ENCODE peak calls at places on chromosomes 1 and 21, in eight cellular contexts. One of them, this sample, is unnamed.

GRCh38 chr1:92858564-92859399 is 26.9 kb downstream of the RPL5 start:
- DNase-seq in colonic mucosa: peak
- DNase-seq in T-helper 1 cell: peak
- DNase-seq in NCI-H1092 treated with DMSO at 0.1 percent for 48 hours: peak
- DNase-seq in NCI-H1694: peak
- DNase-seq in body of pancreas: peak
- DNase-seq in RPMI7951: peak
- DNase-seq in GM04503: peak
- DNase-seq in this sample: no peak

GRCh38 chr1:109319114-109319513 is 12.3 kb upstream of the MYBPHL start:
- DNase-seq in GM04503: no peak
- DNase-seq in body of pancreas: no peak
- DNase-seq in colonic mucosa: no peak
- DNase-seq in RPMI7951: no peak
- DNase-seq in NCI-H1092 treated with DMSO at 0.1 percent for 48 hours: no peak
- DNase-seq in NCI-H1694: no peak
- DNase-seq in T-helper 1 cell: no peak
- DNase-seq in this sample: no peak

GRCh38 chr1:174954686-174955669 is 44.8 kb upstream of the CACYBP start:
- DNase-seq in NCI-H1092 treated with DMSO at 0.1 percent for 48 hours: peak
- DNase-seq in T-helper 1 cell: no peak
- DNase-seq in GM04503: no peak
- DNase-seq in colonic mucosa: no peak
- DNase-seq in NCI-H1694: peak
- DNase-seq in RPMI7951: no peak
- DNase-seq in body of pancreas: no peak
- DNase-seq in this sample: no peak

GRCh38 chr1:181554465-181554864 is 71.1 kb downstream of the CACNA1E start:
- DNase-seq in NCI-H1092 treated with DMSO at 0.1 percent for 48 hours: no peak
- DNase-seq in NCI-H1694: no peak
- DNase-seq in body of pancreas: no peak
- DNase-seq in T-helper 1 cell: no peak
- DNase-seq in GM04503: no peak
- DNase-seq in colonic mucosa: no peak
- DNase-seq in RPMI7951: no peak
- DNase-seq in this sample: no peak

GRCh38 chr1:109901508-109902145 is 9.0 kb upstream of the CSF1 start:
- DNase-seq in colonic mucosa: peak
- DNase-seq in GM04503: no peak
- DNase-seq in body of pancreas: peak
- DNase-seq in NCI-H1092 treated with DMSO at 0.1 percent for 48 hours: no peak
- DNase-seq in NCI-H1694: no peak
- DNase-seq in T-helper 1 cell: no peak
- DNase-seq in RPMI7951: peak
- DNase-seq in this sample: peak

GRCh38 chr1:14803002-14803789 is 204.7 kb downstream of the KAZN start:
- DNase-seq in T-helper 1 cell: no peak
- DNase-seq in NCI-H1092 treated with DMSO at 0.1 percent for 48 hours: no peak
- DNase-seq in body of pancreas: no peak
- DNase-seq in RPMI7951: no peak
- DNase-seq in NCI-H1694: no peak
- DNase-seq in GM04503: no peak
- DNase-seq in colonic mucosa: no peak
- DNase-seq in this sample: no peak

GRCh38 chr1:165376041-165376810 is 19.7 kb upstream of the LMX1A start:
- DNase-seq in body of pancreas: peak
- DNase-seq in T-helper 1 cell: no peak
- DNase-seq in NCI-H1694: no peak
- DNase-seq in RPMI7951: peak
- DNase-seq in NCI-H1092 treated with DMSO at 0.1 percent for 48 hours: peak
- DNase-seq in colonic mucosa: peak
- DNase-seq in GM04503: peak
- DNase-seq in this sample: peak

GRCh38 chr21:42225571-42226155 is 6.7 kb downstream of the ABCG1 start:
- DNase-seq in T-helper 1 cell: no peak
- DNase-seq in NCI-H1092 treated with DMSO at 0.1 percent for 48 hours: no peak
- DNase-seq in body of pancreas: no peak
- DNase-seq in RPMI7951: no peak
- DNase-seq in GM04503: no peak
- DNase-seq in colonic mucosa: peak
- DNase-seq in NCI-H1694: no peak
- DNase-seq in this sample: no peak

GRCh38 chr1:6113116-6113515 is 67.0 kb downstream of the CHD5 start:
- DNase-seq in body of pancreas: no peak
- DNase-seq in T-helper 1 cell: no peak
- DNase-seq in colonic mucosa: no peak
- DNase-seq in NCI-H1092 treated with DMSO at 0.1 percent for 48 hours: no peak
- DNase-seq in NCI-H1694: no peak
- DNase-seq in GM04503: no peak
- DNase-seq in RPMI7951: no peak
- DNase-seq in this sample: no peak

GRCh38 chr1:119188926-119189325 is 48.5 kb upstream of the WARS2 start:
- DNase-seq in GM04503: peak
- DNase-seq in NCI-H1092 treated with DMSO at 0.1 percent for 48 hours: no peak
- DNase-seq in RPMI7951: no peak
- DNase-seq in body of pancreas: no peak
- DNase-seq in T-helper 1 cell: no peak
- DNase-seq in NCI-H1694: no peak
- DNase-seq in colonic mucosa: no peak
- DNase-seq in this sample: no peak

GRCh38 chr1:90990779-90991178 is 31.1 kb downstream of the ZNF644 start:
- DNase-seq in NCI-H1694: no peak
- DNase-seq in colonic mucosa: no peak
- DNase-seq in body of pancreas: no peak
- DNase-seq in NCI-H1092 treated with DMSO at 0.1 percent for 48 hours: no peak
- DNase-seq in T-helper 1 cell: no peak
- DNase-seq in RPMI7951: no peak
- DNase-seq in GM04503: no peak
- DNase-seq in this sample: no peak

GRCh38 chr1:109723351-109723750 is 11.3 kb downstream of the GSTM5 start:
- DNase-seq in GM04503: peak
- DNase-seq in NCI-H1694: no peak
- DNase-seq in body of pancreas: no peak
- DNase-seq in T-helper 1 cell: no peak
- DNase-seq in RPMI7951: no peak
- DNase-seq in NCI-H1092 treated with DMSO at 0.1 percent for 48 hours: no peak
- DNase-seq in colonic mucosa: no peak
- DNase-seq in this sample: no peak

GRCh38 chr1:91689586-91690481 is 189.2 kb downstream of the CDC7 start:
- DNase-seq in RPMI7951: no peak
- DNase-seq in colonic mucosa: no peak
- DNase-seq in NCI-H1694: no peak
- DNase-seq in GM04503: no peak
- DNase-seq in body of pancreas: no peak
- DNase-seq in NCI-H1092 treated with DMSO at 0.1 percent for 48 hours: no peak
- DNase-seq in T-helper 1 cell: no peak
- DNase-seq in this sample: no peak

GRCh38 chr21:15682182-15682895 is 47.4 kb upstream of the USP25 start:
- DNase-seq in RPMI7951: peak
- DNase-seq in GM04503: no peak
- DNase-seq in NCI-H1694: no peak
- DNase-seq in colonic mucosa: no peak
- DNase-seq in T-helper 1 cell: no peak
- DNase-seq in body of pancreas: no peak
- DNase-seq in NCI-H1092 treated with DMSO at 0.1 percent for 48 hours: no peak
- DNase-seq in this sample: no peak

GRCh38 chr1:214445846-214446614 is 105.4 kb downstream of the PTPN14 start:
- DNase-seq in NCI-H1694: no peak
- DNase-seq in T-helper 1 cell: no peak
- DNase-seq in NCI-H1092 treated with DMSO at 0.1 percent for 48 hours: no peak
- DNase-seq in body of pancreas: no peak
- DNase-seq in RPMI7951: peak
- DNase-seq in colonic mucosa: no peak
- DNase-seq in GM04503: peak
- DNase-seq in this sample: no peak

GRCh38 chr1:174393885-174394284 is 53.9 kb upstream of the GPR52 start:
- DNase-seq in body of pancreas: no peak
- DNase-seq in colonic mucosa: no peak
- DNase-seq in NCI-H1694: no peak
- DNase-seq in GM04503: no peak
- DNase-seq in NCI-H1092 treated with DMSO at 0.1 percent for 48 hours: no peak
- DNase-seq in T-helper 1 cell: no peak
- DNase-seq in RPMI7951: no peak
- DNase-seq in this sample: no peak

GRCh38 chr1:209527372-209527771 is 56.1 kb upstream of the CAMK1G start:
- DNase-seq in T-helper 1 cell: no peak
- DNase-seq in GM04503: peak
- DNase-seq in NCI-H1694: no peak
- DNase-seq in body of pancreas: no peak
- DNase-seq in colonic mucosa: no peak
- DNase-seq in RPMI7951: peak
- DNase-seq in NCI-H1092 treated with DMSO at 0.1 percent for 48 hours: no peak
- DNase-seq in this sample: no peak

GRCh38 chr1:214233856-214234634 is 46.9 kb upstream of the SMYD2 start:
- DNase-seq in body of pancreas: no peak
- DNase-seq in T-helper 1 cell: no peak
- DNase-seq in GM04503: no peak
- DNase-seq in RPMI7951: no peak
- DNase-seq in NCI-H1092 treated with DMSO at 0.1 percent for 48 hours: peak
- DNase-seq in colonic mucosa: no peak
- DNase-seq in NCI-H1694: no peak
- DNase-seq in this sample: no peak

GRCh38 chr1:195530961-195531360 is 1077.3 kb downstream of the KCNT2 start:
- DNase-seq in NCI-H1694: no peak
- DNase-seq in RPMI7951: no peak
- DNase-seq in NCI-H1092 treated with DMSO at 0.1 percent for 48 hours: no peak
- DNase-seq in body of pancreas: no peak
- DNase-seq in colonic mucosa: no peak
- DNase-seq in GM04503: peak
- DNase-seq in T-helper 1 cell: no peak
- DNase-seq in this sample: no peak

GRCh38 chr21:24658926-24659325 is 948.4 kb downstream of the MRPL39 start:
- DNase-seq in RPMI7951: no peak
- DNase-seq in T-helper 1 cell: no peak
- DNase-seq in NCI-H1092 treated with DMSO at 0.1 percent for 48 hours: no peak
- DNase-seq in NCI-H1694: no peak
- DNase-seq in body of pancreas: no peak
- DNase-seq in colonic mucosa: no peak
- DNase-seq in GM04503: no peak
- DNase-seq in this sample: no peak

GRCh38 chr1:200243042-200243437 is 166.8 kb downstream of the ZNF281 start:
- DNase-seq in colonic mucosa: no peak
- DNase-seq in body of pancreas: no peak
- DNase-seq in NCI-H1694: peak
- DNase-seq in RPMI7951: no peak
- DNase-seq in T-helper 1 cell: no peak
- DNase-seq in GM04503: no peak
- DNase-seq in NCI-H1092 treated with DMSO at 0.1 percent for 48 hours: no peak
- DNase-seq in this sample: no peak

GRCh38 chr1:94772230-94772641 is 47.9 kb upstream of the SLC44A3 start:
- DNase-seq in RPMI7951: no peak
- DNase-seq in T-helper 1 cell: no peak
- DNase-seq in body of pancreas: peak
- DNase-seq in colonic mucosa: no peak
- DNase-seq in NCI-H1092 treated with DMSO at 0.1 percent for 48 hours: no peak
- DNase-seq in GM04503: no peak
- DNase-seq in NCI-H1694: no peak
- DNase-seq in this sample: no peak

GRCh38 chr1:172959578-172959977 is 91.2 kb downstream of the TNFSF18 start:
- DNase-seq in NCI-H1694: no peak
- DNase-seq in colonic mucosa: peak
- DNase-seq in RPMI7951: no peak
- DNase-seq in GM04503: no peak
- DNase-seq in T-helper 1 cell: no peak
- DNase-seq in NCI-H1092 treated with DMSO at 0.1 percent for 48 hours: no peak
- DNase-seq in body of pancreas: no peak
- DNase-seq in this sample: no peak

GRCh38 chr1:81702903-81703302 is 97.8 kb upstream of the ADGRL2 start:
- DNase-seq in NCI-H1092 treated with DMSO at 0.1 percent for 48 hours: no peak
- DNase-seq in colonic mucosa: no peak
- DNase-seq in RPMI7951: no peak
- DNase-seq in T-helper 1 cell: no peak
- DNase-seq in body of pancreas: no peak
- DNase-seq in NCI-H1694: no peak
- DNase-seq in GM04503: peak
- DNase-seq in this sample: no peak

GRCh38 chr1:40901886-40902633 is 39.9 kb upstream of the CITED4 start:
- DNase-seq in colonic mucosa: no peak
- DNase-seq in NCI-H1092 treated with DMSO at 0.1 percent for 48 hours: no peak
- DNase-seq in T-helper 1 cell: no peak
- DNase-seq in NCI-H1694: no peak
- DNase-seq in body of pancreas: no peak
- DNase-seq in GM04503: peak
- DNase-seq in RPMI7951: peak
- DNase-seq in this sample: no peak

GRCh38 chr1:16120411-16120810 is 35.5 kb downstream of the EPHA2 start:
- DNase-seq in body of pancreas: no peak
- DNase-seq in GM04503: no peak
- DNase-seq in colonic mucosa: no peak
- DNase-seq in RPMI7951: peak
- DNase-seq in NCI-H1694: no peak
- DNase-seq in NCI-H1092 treated with DMSO at 0.1 percent for 48 hours: no peak
- DNase-seq in T-helper 1 cell: no peak
- DNase-seq in this sample: no peak

GRCh38 chr1:42913426-42914091 is 45.1 kb downstream of the SLC2A1 start:
- DNase-seq in body of pancreas: peak
- DNase-seq in GM04503: peak
- DNase-seq in colonic mucosa: peak
- DNase-seq in RPMI7951: peak
- DNase-seq in NCI-H1092 treated with DMSO at 0.1 percent for 48 hours: peak
- DNase-seq in T-helper 1 cell: peak
- DNase-seq in NCI-H1694: peak
- DNase-seq in this sample: no peak

GRCh38 chr1:38858833-38859560 is 575 bp downstream of the RRAGC start:
- DNase-seq in RPMI7951: peak
- DNase-seq in colonic mucosa: peak
- DNase-seq in NCI-H1694: no peak
- DNase-seq in NCI-H1092 treated with DMSO at 0.1 percent for 48 hours: no peak
- DNase-seq in GM04503: no peak
- DNase-seq in body of pancreas: peak
- DNase-seq in T-helper 1 cell: peak
- DNase-seq in this sample: peak

GRCh38 chr1:91700771-91701493 is 185.0 kb downstream of the TGFBR3 start:
- DNase-seq in T-helper 1 cell: no peak
- DNase-seq in NCI-H1694: no peak
- DNase-seq in colonic mucosa: no peak
- DNase-seq in RPMI7951: no peak
- DNase-seq in GM04503: peak
- DNase-seq in NCI-H1092 treated with DMSO at 0.1 percent for 48 hours: no peak
- DNase-seq in body of pancreas: no peak
- DNase-seq in this sample: no peak

GRCh38 chr1:116325922-116326321 is 47.1 kb upstream of the ATP1A1 start:
- DNase-seq in NCI-H1092 treated with DMSO at 0.1 percent for 48 hours: no peak
- DNase-seq in T-helper 1 cell: no peak
- DNase-seq in body of pancreas: no peak
- DNase-seq in RPMI7951: no peak
- DNase-seq in GM04503: no peak
- DNase-seq in colonic mucosa: no peak
- DNase-seq in NCI-H1694: no peak
- DNase-seq in this sample: no peak

GRCh38 chr1:155070392-155070700 is 6.8 kb downstream of the EFNA4 start:
- DNase-seq in T-helper 1 cell: no peak
- DNase-seq in body of pancreas: no peak
- DNase-seq in NCI-H1694: no peak
- DNase-seq in RPMI7951: no peak
- DNase-seq in colonic mucosa: no peak
- DNase-seq in NCI-H1092 treated with DMSO at 0.1 percent for 48 hours: no peak
- DNase-seq in GM04503: no peak
- DNase-seq in this sample: no peak

GRCh38 chr1:150507912-150508864 is at the start of gene ECM1:
- DNase-seq in NCI-H1092 treated with DMSO at 0.1 percent for 48 hours: no peak
- DNase-seq in RPMI7951: peak
- DNase-seq in T-helper 1 cell: no peak
- DNase-seq in NCI-H1694: no peak
- DNase-seq in colonic mucosa: peak
- DNase-seq in body of pancreas: no peak
- DNase-seq in GM04503: no peak
- DNase-seq in this sample: no peak

GRCh38 chr1:37036667-37037053 is 2.3 kb upstream of the GRIK3 start:
- DNase-seq in T-helper 1 cell: no peak
- DNase-seq in GM04503: no peak
- DNase-seq in body of pancreas: no peak
- DNase-seq in NCI-H1694: no peak
- DNase-seq in RPMI7951: no peak
- DNase-seq in colonic mucosa: no peak
- DNase-seq in NCI-H1092 treated with DMSO at 0.1 percent for 48 hours: peak
- DNase-seq in this sample: no peak

GRCh38 chr1:17167783-17168479 is 37.0 kb upstream of the PADI1 start:
- DNase-seq in NCI-H1694: no peak
- DNase-seq in T-helper 1 cell: no peak
- DNase-seq in colonic mucosa: no peak
- DNase-seq in RPMI7951: peak
- DNase-seq in NCI-H1092 treated with DMSO at 0.1 percent for 48 hours: no peak
- DNase-seq in body of pancreas: no peak
- DNase-seq in GM04503: peak
- DNase-seq in this sample: no peak

This sample was measured in Peyer's patch.